ENCODE peak calls at places on chromosome 3, in six cellular contexts. V is mesenchymal stem cell, O is IMR-90, W is H9, Z is mesendoderm, R is H1. S is an unnamed sample.

GRCh38 chr3:38579551-38580449 is 69.7 kb downstream of the SCN5A start:
- DNase-seq in V (no peak), O (peak; percentile 42), W (peak; percentile 33), Z (peak; percentile 76), R (no peak), S (no peak)

GRCh38 chr3:177960722-177961121 is 575.5 kb upstream of the KCNMB2 start:
- DNase-seq in V (no peak), O (no peak), W (no peak), Z (no peak), R (no peak), S (no peak)

GRCh38 chr3:58800940-58801339 is 134.4 kb upstream of the FAM3D start:
- DNase-seq in V (no peak), O (no peak), W (no peak), Z (no peak), R (no peak), S (no peak)

GRCh38 chr3:110164632-110165240 is 827.4 kb upstream of the DPPA4 start:
- DNase-seq in V (peak; percentile 61), O (peak; percentile 25), W (no peak), Z (peak; percentile 69), R (no peak), S (no peak)

GRCh38 chr3:130772124-130772523 is 25.5 kb upstream of the PIK3R4 start:
- DNase-seq in V (no peak), O (no peak), W (no peak), Z (no peak), R (no peak), S (no peak)

GRCh38 chr3:47096955-47097354 is 67.0 kb downstream of the SETD2 start:
- DNase-seq in V (peak; percentile 34), O (peak; percentile 77), W (no peak), Z (peak; percentile 57), R (no peak), S (no peak)

GRCh38 chr3:146818866-146819265 is 213.7 kb upstream of the PLSCR5 start:
- DNase-seq in V (no peak), O (no peak), W (no peak), Z (no peak), R (no peak), S (no peak)

GRCh38 chr3:12449889-12450682 is 34.2 kb upstream of the TSEN2 start:
- DNase-seq in V (no peak), O (no peak), W (no peak), Z (no peak), R (no peak), S (no peak)

GRCh38 chr3:39541917-39542329 is 74.4 kb downstream of the MOBP start:
- DNase-seq in V (peak; percentile 29), O (peak; percentile 8), W (no peak), Z (peak; percentile 60), R (no peak), S (peak; percentile 2)

GRCh38 chr3:188352196-188352927 is 198.4 kb downstream of the LPP start:
- DNase-seq in V (no peak), O (no peak), W (no peak), Z (no peak), R (no peak), S (no peak)

GRCh38 chr3:15822281-15822680 is 24.5 kb upstream of the ANKRD28 start:
- DNase-seq in V (no peak), O (no peak), W (no peak), Z (no peak), R (no peak), S (no peak)

GRCh38 chr3:126407412-126408044 is 12.8 kb downstream of the CFAP100 start:
- DNase-seq in V (no peak), O (no peak), W (no peak), Z (no peak), R (no peak), S (no peak)

GRCh38 chr3:192372001-192372400 is 355.3 kb downstream of the FGF12 start:
- DNase-seq in V (no peak), O (no peak), W (no peak), Z (no peak), R (no peak), S (no peak)

GRCh38 chr3:98855811-98856400 is 45.6 kb downstream of the DCBLD2 start:
- DNase-seq in V (peak; percentile 25), O (peak; percentile 94), W (no peak), Z (no peak), R (no peak), S (no peak)

GRCh38 chr3:184783309-184783708 is 28.7 kb upstream of the VPS8 start:
- DNase-seq in V (no peak), O (peak; percentile 38), W (no peak), Z (no peak), R (no peak), S (no peak)

GRCh38 chr3:177340243-177340830 is 143.1 kb upstream of the TBL1XR1 start:
- DNase-seq in V (no peak), O (no peak), W (no peak), Z (peak; percentile 93), R (no peak), S (no peak)

GRCh38 chr3:127739347-127740135 is 66.8 kb downstream of the ABTB1 start:
- DNase-seq in V (no peak), O (peak; percentile 36), W (no peak), Z (no peak), R (no peak), S (no peak)

GRCh38 chr3:127738192-127738840 is 65.6 kb downstream of the ABTB1 start:
- DNase-seq in V (peak; percentile 72), O (peak; percentile 36), W (no peak), Z (peak; percentile 29), R (no peak), S (no peak)

GRCh38 chr3:127734754-127735473 is 62.2 kb downstream of the ABTB1 start:
- DNase-seq in V (peak; percentile 95), O (peak; percentile 98), W (no peak), Z (peak; percentile 90), R (no peak), S (no peak)

GRCh38 chr3:127735767-127736693 is 63.3 kb downstream of the ABTB1 start:
- DNase-seq in V (peak; percentile 91), O (peak; percentile 86), W (no peak), Z (no peak), R (no peak), S (no peak)

GRCh38 chr3:127736801-127737539 is 64.2 kb downstream of the ABTB1 start:
- DNase-seq in V (no peak), O (no peak), W (no peak), Z (no peak), R (no peak), S (no peak)
- H3K27ac ChIP-seq in V (peak overlapping the region; percentile 89), O (no peak overlapping the region), W (no peak overlapping the region), Z (no peak overlapping the region), R (no peak overlapping the region), S (no peak overlapping the region)

GRCh38 chr3:49705390-49705960 is 14.0 kb downstream of the AMIGO3 start:
- DNase-seq in V (no peak), O (no peak), W (no peak), Z (no peak), R (no peak), S (no peak)
- H2BK15ac ChIP-seq in V (no peak overlapping the region), O (no peak overlapping the region), W (no peak overlapping the region), Z (no peak overlapping the region), R (no peak overlapping the region), S (no peak overlapping the region)

GRCh38 chr3:134463676-134464611 is 21.8 kb downstream of the ANAPC13 start:
- DNase-seq in V (peak; percentile 89), O (peak; percentile 99), W (peak; percentile 90), Z (peak; percentile 99), R (peak; percentile 79), S (peak; percentile 94)
- H3K27ac ChIP-seq in V (no peak overlapping the region), O (peak overlapping the region; percentile 92), W (peak overlapping the region; percentile 75), Z (no peak overlapping the region), R (peak overlapping the region; percentile 71), S (peak overlapping the region; percentile 96)

DNA sequence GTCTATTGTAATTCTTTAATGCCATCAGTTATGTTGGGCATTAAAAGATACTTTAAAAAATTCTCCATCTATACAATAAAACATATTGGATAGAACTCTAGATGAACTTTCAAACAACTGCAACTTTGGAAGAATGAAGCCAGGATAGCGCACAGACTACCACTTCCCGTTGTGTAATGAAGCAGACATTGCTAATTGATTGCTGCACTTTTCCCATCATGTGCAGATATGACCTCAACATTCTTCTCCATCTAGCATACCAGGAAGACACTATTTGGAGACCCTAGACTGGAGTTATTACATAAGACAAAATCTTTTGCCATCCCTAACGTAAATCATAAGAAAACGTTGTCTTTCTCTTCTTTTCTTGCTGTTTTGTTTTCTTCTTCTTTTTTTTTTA is 75.0 kb downstream of the EDEM1 start:
- DNase-seq in V (no peak), O (no peak), W (no peak), Z (no peak), R (no peak), S (no peak)
- H2BK15ac ChIP-seq in V (no peak overlapping the region), O (no peak overlapping the region), W (no peak overlapping the region), Z (no peak overlapping the region), R (no peak overlapping the region), S (no peak overlapping the region)

GRCh38 chr3:64650096-64650622 is 37.6 kb downstream of the ADAMTS9 start:
- DNase-seq in V (no peak), O (no peak), W (no peak), Z (peak; percentile 79), R (no peak), S (no peak)

GRCh38 chr3:64650710-64651109 is 37.1 kb downstream of the ADAMTS9 start:
- DNase-seq in V (peak; percentile 61), O (peak; percentile 41), W (no peak), Z (no peak), R (no peak), S (no peak)

GRCh38 chr3:64651286-64651685 is 36.5 kb downstream of the ADAMTS9 start:
- DNase-seq in V (no peak), O (no peak), W (no peak), Z (no peak), R (no peak), S (no peak)

GRCh38 chr3:64647825-64648224 is 40.0 kb downstream of the ADAMTS9 start:
- DNase-seq in V (no peak), O (no peak), W (no peak), Z (no peak), R (no peak), S (no peak)

DNA sequence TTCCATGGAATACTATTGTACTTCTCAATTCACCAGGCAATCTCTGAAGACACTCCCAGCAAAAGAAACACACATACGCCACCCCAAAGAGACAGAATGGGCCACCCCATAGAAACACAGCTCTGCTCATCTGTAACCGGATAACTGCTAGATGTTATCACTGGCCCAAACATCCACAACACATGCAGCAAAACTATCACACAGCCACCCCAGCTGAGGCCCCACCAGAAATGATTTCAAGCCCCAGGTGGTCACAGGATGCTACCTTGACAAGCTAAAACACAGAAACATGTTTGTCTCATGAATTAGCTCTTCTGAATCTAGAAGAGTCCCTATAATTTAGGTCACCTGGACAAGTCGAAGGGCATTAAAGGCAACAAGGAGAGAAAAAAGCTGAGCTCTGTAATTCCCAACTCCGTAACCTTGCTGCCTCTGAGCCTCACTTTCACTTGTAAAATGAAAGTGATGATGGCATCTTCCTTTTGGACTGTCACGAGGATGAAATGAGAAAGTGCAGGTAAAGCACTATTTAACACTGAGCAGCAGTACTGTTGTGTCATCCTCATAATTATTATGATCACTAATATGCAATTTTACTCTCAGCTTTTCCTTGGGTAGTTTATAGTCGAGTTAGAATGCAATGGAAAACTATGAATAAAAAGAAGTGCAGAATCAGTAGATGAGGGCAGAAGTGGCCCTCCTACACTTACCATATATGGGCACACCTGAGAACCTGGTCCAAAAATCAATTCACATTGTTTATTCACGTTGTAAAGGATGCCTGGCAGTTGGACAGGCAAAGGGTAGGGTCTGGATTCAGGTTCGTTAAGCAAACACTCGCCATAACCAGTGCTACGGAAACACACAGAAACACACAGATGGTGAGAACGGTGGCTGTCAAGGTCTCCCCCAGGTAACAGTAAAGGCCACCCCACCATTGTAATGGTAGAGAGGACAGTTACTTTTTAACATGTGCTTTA is 38.6 kb downstream of the ADAMTS9 start:
- DNase-seq in V (no peak), O (no peak), W (no peak), Z (no peak), R (no peak), S (no peak)
- H3K27ac ChIP-seq in V (no peak overlapping the region), O (no peak overlapping the region), W (no peak overlapping the region), Z (no peak overlapping the region), R (no peak overlapping the region), S (no peak overlapping the region)

S was measured in neuronal stem cell.